ENCODE peak calls at places on chromosome 20, in eight cellular contexts. D is naive B cell, A is NCI-H1417, I is IMR-90, S is upper lobe of right lung, C is LoVo, J is MCF 10A, W is H54. F is an unnamed sample.
A peak's percentile ranks its signal among the peaks of the same experiment; 100 is the strongest.

GRCh38 chr20:62830821-62831220 is 14.0 kb downstream of the COL9A3 start:
- DNase-seq in D (no peak), A (no peak), I (no peak), S (no peak), C (no peak), J (no peak), W (no peak), F (no peak)

GRCh38 chr20:34061695-34062094 is 50.3 kb downstream of the EIF2S2 start:
- DNase-seq in D (no peak), A (no peak), I (no peak), S (no peak), C (no peak), J (no peak), W (no peak), F (no peak)

GRCh38 chr20:17650816-17651760 is 31.0 kb downstream of the RRBP1 start:
- DNase-seq in D (no peak), A (no peak), I (peak; percentile 59), S (peak; percentile 39), C (no peak), J (peak; percentile 21), W (peak; percentile 35), F (no peak)

GRCh38 chr20:47019106-47019824 is 124.6 kb downstream of the EYA2 start:
- DNase-seq in D (no peak), A (peak; percentile 24), I (peak; percentile 94), S (no peak), C (no peak), J (no peak), W (no peak), F (no peak)

GRCh38 chr20:39524371-39524911 is 562.3 kb downstream of the DHX35 start:
- DNase-seq in D (no peak), A (no peak), I (no peak), S (no peak), C (no peak), J (no peak), W (no peak), F (peak; percentile 8)

GRCh38 chr20:55978550-55978949 is 26.8 kb downstream of the CBLN4 start:
- DNase-seq in D (no peak), A (no peak), I (no peak), S (no peak), C (no peak), J (no peak), W (no peak), F (no peak)

GRCh38 chr20:56974499-56975250 is 291.8 kb downstream of the BMP7 start:
- DNase-seq in D (no peak), A (peak; percentile 53), I (peak; percentile 37), S (no peak), C (peak; percentile 43), J (peak; percentile 82), W (peak; percentile 60), F (peak; percentile 69)

GRCh38 chr20:51570755-51571469 is 28.4 kb upstream of the NFATC2 start:
- DNase-seq in D (no peak), A (no peak), I (peak; percentile 17), S (no peak), C (no peak), J (no peak), W (no peak), F (no peak)

GRCh38 chr20:47676219-47676721 is 109.0 kb downstream of the SULF2 start:
- DNase-seq in D (no peak), A (no peak), I (no peak), S (peak; percentile 55), C (no peak), J (no peak), W (no peak), F (no peak)

GRCh38 chr20:53926428-53927028 is 143.9 kb downstream of the BCAS1 start:
- DNase-seq in D (peak; percentile 72), A (no peak), I (peak; percentile 97), S (no peak), C (peak; percentile 74), J (peak; percentile 97), W (peak; percentile 69), F (peak; percentile 52)

F was measured in PC-9.